ENCODE peak calls at places on chromosomes 3 and 15, in seven cellular contexts. W is A673, A is HCT116, J is PC-9, X is PC-3, Z is GM23248, S is fibroblast of lung. R is an unnamed sample. For H3K9me3, the result is how much of the 10 kb centered on the place peaks cover.

GRCh38 chr3:60025071-60026055 is 975.5 kb upstream of the CFAP20DC start:
- DNase-seq in W (no peak), X (no peak), A (no peak), J (no peak), S (peak), Z (peak), R (peak)

GRCh38 chr15:51869074-51869425 is 39.6 kb downstream of the TMOD3 start:
- DNase-seq in A (peak), Z (peak), W (peak), J (peak), X (peak), S (peak), R (peak)

GRCh38 chr3:140186421-140186920 is 251.5 kb downstream of the CLSTN2 start:
- DNase-seq in W (peak), Z (peak), A (no peak), J (no peak), S (peak), X (no peak), R (peak)

GRCh38 chr3:16050641-16051467 is 123.6 kb upstream of the GALNT15 start:
- DNase-seq in X (no peak), Z (peak), W (no peak), J (no peak), S (no peak), A (no peak), R (no peak)

GRCh38 chr15:79901958-79902357 is 5.1 kb upstream of the MTHFS start:
- DNase-seq in S (no peak), X (no peak), J (no peak), W (peak), A (no peak), Z (no peak), R (no peak)

GRCh38 chr3:123613543-123613942 is 28.7 kb upstream of the HACD2 start:
- DNase-seq in J (no peak), A (no peak), X (no peak), S (no peak), W (no peak), Z (no peak), R (no peak)

GRCh38 chr3:146493221-146493620 is 23.9 kb upstream of the PLSCR2 start:
- DNase-seq in Z (no peak), J (no peak), A (no peak), W (peak), X (peak), S (peak), R (peak)

GRCh38 chr3:193343726-193344222 is 34.8 kb downstream of the ATP13A5 start:
- DNase-seq in X (no peak), W (no peak), S (no peak), J (no peak), Z (no peak), A (no peak), R (no peak)

GRCh38 chr3:156606729-156607128 is 51.8 kb upstream of the SSR3 start:
- DNase-seq in J (no peak), A (no peak), S (no peak), X (no peak), W (no peak), Z (peak), R (no peak)

GRCh38 chr15:74748322-74748946 is at the start of gene CYP1A2:
- DNase-seq in X (no peak), A (no peak), W (no peak), S (no peak), Z (no peak), J (no peak), R (no peak)

GRCh38 chr3:191237045-191237882 is 38.2 kb downstream of the OSTN start:
- DNase-seq in X (peak), J (peak), Z (no peak), S (no peak), W (no peak), A (no peak), R (no peak)

GRCh38 chr3:126442099-126442848 is 33.4 kb downstream of the ZXDC start:
- DNase-seq in J (no peak), W (no peak), S (no peak), Z (no peak), A (no peak), X (no peak), R (no peak)

GRCh38 chr3:196422976-196423781 is 9.0 kb downstream of the UBXN7 start:
- DNase-seq in A (no peak), J (no peak), W (no peak), Z (no peak), S (peak), X (no peak), R (peak)

GRCh38 chr3:7630925-7631324 is 770.0 kb downstream of the GRM7 start:
- DNase-seq in A (no peak), Z (no peak), S (peak), W (no peak), X (no peak), J (no peak), R (peak)

GRCh38 chr3:42205800-42206514 is 60.0 kb downstream of the CCK start:
- DNase-seq in X (no peak), A (no peak), W (no peak), S (no peak), Z (no peak), J (no peak), R (no peak)

GRCh38 chr3:167102071-167102470 is 278.0 kb downstream of the ZBBX start:
- DNase-seq in Z (no peak), S (no peak), W (peak), J (no peak), A (peak), X (peak), R (no peak)

GRCh38 chr3:57796261-57796660 is 40.2 kb downstream of the SLMAP start:
- DNase-seq in J (no peak), A (no peak), S (no peak), Z (peak), X (peak), W (no peak), R (no peak)
- H3K27ac ChIP-seq in J (peak), A (no peak), S (no peak), Z (no peak), X (peak), W (no peak), R (no peak)

GRCh38 chr3:184491011-184491576 is 70.5 kb upstream of the EPHB3 start:
- DNase-seq in W (no peak), Z (peak), A (no peak), X (peak), S (no peak), J (no peak), R (no peak)
- TF ChIP-seq EZH2 in W (peak), Z (no peak), A (no peak), X (no peak), S (no peak), J (no peak), R (peak)

GRCh38 chr3:149833241-149833640 is 20.2 kb downstream of the RNF13 start:
- DNase-seq in J (no peak), W (no peak), Z (peak), S (no peak), A (no peak), X (no peak), R (no peak)

GRCh38 chr3:149831321-149831720 is 18.3 kb downstream of the RNF13 start:
- DNase-seq in X (no peak), Z (no peak), J (no peak), A (no peak), W (no peak), S (no peak), R (no peak)

GRCh38 chr3:149828390-149828789 is 15.4 kb downstream of the RNF13 start:
- DNase-seq in A (no peak), Z (no peak), J (no peak), S (no peak), X (no peak), W (no peak), R (no peak)

GRCh38 chr3:149830902-149831301 is 17.9 kb downstream of the RNF13 start:
- DNase-seq in J (no peak), S (no peak), W (no peak), X (no peak), Z (no peak), A (no peak), R (no peak)

GRCh38 chr3:149832086-149832485 is 19.1 kb downstream of the RNF13 start:
- DNase-seq in Z (peak), S (peak), W (no peak), A (no peak), J (no peak), X (no peak), R (peak)
- H3K9me3 ChIP-seq in Z (under half), S (under half), W (under half), A (under half), J (under half), X (under half), R (under half)

DNA sequence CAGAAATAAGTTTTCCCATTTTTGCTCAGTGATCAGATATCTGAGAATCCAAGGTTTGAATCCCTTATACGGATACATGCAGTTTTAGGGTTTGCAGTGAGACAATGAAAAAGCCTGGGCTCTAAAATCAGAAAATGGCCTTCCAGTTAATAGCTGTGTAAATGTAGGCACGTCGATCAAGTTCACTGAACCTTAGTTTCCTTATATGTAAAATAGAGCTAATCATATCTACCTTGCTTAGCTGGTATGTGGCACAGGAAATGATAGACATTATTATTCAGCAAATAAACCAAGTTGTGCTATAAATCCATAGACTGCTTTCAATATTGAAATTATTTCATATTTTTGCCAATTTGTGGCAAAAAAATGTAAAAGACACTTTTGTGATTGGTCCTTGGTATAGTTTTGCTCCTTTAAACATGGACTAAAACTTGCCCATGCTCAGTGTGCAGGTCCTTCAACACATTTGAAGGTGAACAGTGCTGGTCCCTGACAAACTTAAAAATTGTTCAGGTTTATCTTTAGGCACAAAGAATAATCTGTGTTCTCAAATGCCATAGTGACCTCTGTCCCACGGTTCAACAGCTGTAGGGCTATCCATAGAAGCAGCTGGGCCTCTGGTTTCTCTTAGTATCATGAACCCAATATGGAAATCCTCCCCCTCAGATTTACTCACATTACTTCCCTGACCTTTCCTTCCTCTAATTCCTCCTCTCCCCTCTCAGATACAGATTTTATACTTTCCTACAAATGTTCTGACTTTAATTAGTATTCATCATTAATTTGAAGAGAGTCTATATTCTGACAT is 51.0 kb downstream of the CCDC54 start:
- DNase-seq in A (no peak), X (no peak), J (no peak), S (no peak), Z (no peak), W (no peak), R (no peak)
- H3K27ac ChIP-seq in A (no peak), X (no peak), J (no peak), S (no peak), Z (no peak), W (no peak), R (no peak)

GRCh38 chr15:40436892-40437753 is 3.6 kb upstream of the BAHD1 start:
- DNase-seq in J (no peak), Z (no peak), A (no peak), S (no peak), X (no peak), W (no peak), R (no peak)

GRCh38 chr15:40437754-40438687 is 2.7 kb upstream of the BAHD1 start:
- DNase-seq in S (no peak), J (no peak), Z (no peak), W (no peak), A (no peak), X (no peak), R (no peak)

GRCh38 chr15:40435331-40436089 is 5.2 kb upstream of the BAHD1 start:
- DNase-seq in X (no peak), W (no peak), A (no peak), S (no peak), J (no peak), Z (no peak), R (no peak)

GRCh38 chr15:40438712-40439111 is 2.0 kb upstream of the BAHD1 start:
- DNase-seq in J (no peak), W (no peak), Z (no peak), A (no peak), X (no peak), S (no peak), R (no peak)

GRCh38 chr15:40436116-40436891 is 4.4 kb upstream of the BAHD1 start:
- DNase-seq in A (no peak), W (peak), Z (peak), S (no peak), J (no peak), X (no peak), R (no peak)
- TF ChIP-seq EZH2 in A (no peak), W (no peak), Z (no peak), S (no peak), J (no peak), X (no peak), R (peak)

GRCh38 chr15:72483279-72483678 is 9.1 kb downstream of the ARIH1 start:
- DNase-seq in A (no peak), W (no peak), Z (no peak), X (no peak), S (no peak), J (no peak), R (no peak)
- H3K9me3 ChIP-seq in A (under half), W (under half), Z (under half), X (under half), S (under half), J (under half), R (under half)

DNA sequence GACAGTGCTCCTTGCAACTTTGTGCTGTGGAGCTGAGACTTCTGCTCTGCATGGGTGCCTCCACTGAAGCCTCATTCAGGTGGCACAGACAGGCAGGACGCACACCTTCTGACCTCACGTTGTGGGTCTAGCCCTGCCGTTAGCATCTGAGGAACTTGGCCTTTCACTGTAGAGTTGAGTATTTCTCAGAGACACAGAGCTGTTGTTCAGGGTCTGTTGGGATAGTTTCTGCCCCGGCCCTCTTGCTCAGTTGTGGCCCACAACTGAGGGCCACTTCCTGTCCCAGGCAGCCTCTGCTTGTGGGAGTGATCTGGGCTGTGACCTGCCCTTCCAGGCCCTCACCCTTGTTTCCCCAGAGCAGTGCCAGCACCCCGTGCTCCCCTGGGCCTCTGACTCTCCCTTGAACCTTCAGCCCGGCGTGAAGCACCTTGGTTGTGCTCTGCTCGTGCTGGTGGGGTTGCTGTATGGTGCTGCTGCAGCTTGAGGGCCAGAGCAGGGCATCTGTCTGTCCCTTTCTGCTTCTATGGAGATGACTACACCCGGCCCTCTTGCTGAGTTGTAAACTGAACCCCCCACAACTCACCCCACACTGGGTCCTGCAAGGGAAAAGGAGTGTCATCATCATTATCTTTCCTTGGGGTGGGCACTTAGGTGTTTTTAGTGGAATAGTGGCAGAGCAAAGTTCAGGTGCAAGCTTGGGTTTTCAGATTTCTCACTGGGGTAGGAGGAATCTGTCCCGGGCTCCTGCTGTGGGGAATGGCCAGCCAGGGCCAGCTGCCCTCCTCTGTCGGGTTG is 11.7 kb downstream of the BAHD1 start:
- DNase-seq in J (no peak), A (no peak), S (no peak), Z (no peak), X (no peak), W (no peak), R (no peak)
- H3K27ac ChIP-seq in J (no peak), A (no peak), S (no peak), Z (no peak), X (no peak), W (no peak), R (no peak)

GRCh38 chr15:68822818-68823217 is 2.1 kb upstream of the ANP32A start:
- DNase-seq in X (no peak), Z (no peak), J (no peak), W (peak), S (no peak), A (no peak), R (no peak)
- TF ChIP-seq EZH2 in X (no peak), Z (no peak), J (no peak), W (no peak), S (no peak), A (no peak), R (no peak)

GRCh38 chr3:46574881-46575576 is 8.9 kb upstream of the LRRC2 start:
- DNase-seq in X (no peak), A (no peak), S (no peak), W (no peak), J (no peak), Z (no peak), R (no peak)
- H3K9me3 ChIP-seq in X (under half), A (under half), S (under half), W (under half), J (under half), Z (under half), R (under half)